ENCODE peak calls at places on chromosome 13, in five cellular contexts. Q is neuronal stem cell, G is mesenchymal stem cell, U is H1, W is trophoblast cell. Z is an unnamed sample.

GRCh38 chr13:76886292-76887061 is at the start of gene KCTD12:
- DNase-seq in G (peak), U (no peak), W (peak), Q (peak), Z (peak)

GRCh38 chr13:76418404-76418803 is 467.8 kb downstream of the KCTD12 start:
- DNase-seq in Q (no peak), W (no peak), G (no peak), U (no peak), Z (no peak)

GRCh38 chr13:99995503-99996176 is 14.1 kb downstream of the ZIC2 start:
- DNase-seq in Q (peak), G (peak), U (no peak), W (no peak), Z (no peak)

GRCh38 chr13:34555988-34556387 is 386.1 kb upstream of the NBEA start:
- DNase-seq in Q (no peak), G (no peak), U (no peak), W (no peak), Z (no peak)

GRCh38 chr13:100673831-100674362 is 698 bp downstream of the TMTC4 start:
- DNase-seq in W (peak), G (peak), Q (peak), U (no peak), Z (no peak)

GRCh38 chr13:66663206-66663605 is 566.9 kb downstream of the PCDH9 start:
- DNase-seq in G (no peak), U (no peak), Q (no peak), W (no peak), Z (no peak)

GRCh38 chr13:38570706-38571105 is 116.2 kb upstream of the FREM2 start:
- DNase-seq in W (no peak), G (no peak), Q (no peak), U (no peak), Z (no peak)

GRCh38 chr13:85313761-85314503 is 485.3 kb downstream of the SLITRK6 start:
- DNase-seq in U (no peak), W (peak), Q (no peak), G (peak), Z (no peak)

GRCh38 chr13:49584771-49585182 is 581 bp downstream of the RCBTB1 start:
- DNase-seq in U (no peak), Q (peak), W (no peak), G (peak), Z (no peak)

GRCh38 chr13:29551214-29551613 is 44.3 kb downstream of the SLC7A1 start:
- DNase-seq in Q (no peak), G (no peak), U (no peak), W (no peak), Z (no peak)

GRCh38 chr13:102687520-102687919 is 7.3 kb downstream of the METTL21C start:
- DNase-seq in G (no peak), W (no peak), Q (no peak), U (no peak), Z (no peak)

GRCh38 chr13:73684286-73684685 is 449.9 kb downstream of the KLF12 start:
- DNase-seq in U (no peak), Q (no peak), W (no peak), G (no peak), Z (no peak)

GRCh38 chr13:30720470-30720869 is 14.9 kb upstream of the ALOX5AP start:
- DNase-seq in G (peak), W (no peak), Q (no peak), U (no peak), Z (no peak)

GRCh38 chr13:48775804-48776203 is 122.1 kb downstream of the CYSLTR2 start:
- DNase-seq in W (peak), Q (no peak), U (no peak), G (peak), Z (no peak)

GRCh38 chr13:106373304-106373988 is 162.0 kb downstream of the EFNB2 start:
- DNase-seq in Q (no peak), W (no peak), U (no peak), G (peak), Z (no peak)

GRCh38 chr13:67369895-67370660 is 139.9 kb upstream of the PCDH9 start:
- DNase-seq in U (no peak), G (peak), W (peak), Q (no peak), Z (no peak)

GRCh38 chr13:28761586-28761985 is 42.8 kb upstream of the SLC46A3 start:
- DNase-seq in W (peak), Q (no peak), U (no peak), G (peak), Z (no peak)

GRCh38 chr13:33213024-33213795 is 72.3 kb downstream of the STARD13 start:
- DNase-seq in W (no peak), G (no peak), Q (no peak), U (no peak), Z (no peak)

GRCh38 chr13:100540621-100541020 is 48.0 kb downstream of the GGACT start:
- DNase-seq in U (peak), Q (no peak), G (peak), W (no peak), Z (no peak)

GRCh38 chr13:96181886-96182285 is 92.0 kb downstream of the HS6ST3 start:
- DNase-seq in G (no peak), Q (no peak), W (no peak), U (no peak), Z (no peak)

GRCh38 chr13:38398810-38399493 is 49.3 kb downstream of the UFM1 start:
- DNase-seq in G (peak), W (peak), U (no peak), Q (no peak), Z (no peak)

GRCh38 chr13:25153736-25154135 is 18.4 kb downstream of the AMER2 start:
- DNase-seq in U (no peak), W (no peak), G (no peak), Q (no peak), Z (no peak)

GRCh38 chr13:33363328-33363727 is 77.8 kb upstream of the STARD13 start:
- DNase-seq in Q (no peak), U (no peak), W (no peak), G (no peak), Z (no peak)

DNA sequence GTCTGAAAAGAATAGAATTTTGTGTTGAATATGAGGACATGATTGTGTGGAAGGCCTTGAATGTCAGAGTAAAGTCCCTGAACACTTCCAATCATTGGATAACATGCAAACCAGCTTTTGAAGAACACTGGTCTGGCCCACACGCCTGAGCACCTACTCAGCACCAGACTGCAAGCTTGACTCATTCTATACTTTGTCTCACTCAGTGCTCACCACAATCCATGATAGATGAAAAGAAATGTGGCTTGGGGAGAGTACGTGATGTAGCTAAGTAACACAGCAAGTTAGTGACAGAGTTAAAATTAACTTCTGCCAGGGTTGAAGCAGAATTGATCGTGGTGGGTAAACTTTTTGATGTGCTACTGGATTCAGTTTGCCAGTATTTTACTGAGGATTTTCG is 12.0 kb downstream of the DLEU7 start:
- DNase-seq in W (no peak), U (no peak), Q (no peak), G (no peak), Z (no peak)
- H2BK12ac ChIP-seq in W (no peak), U (no peak), Q (no peak), G (no peak), Z (no peak)

DNA sequence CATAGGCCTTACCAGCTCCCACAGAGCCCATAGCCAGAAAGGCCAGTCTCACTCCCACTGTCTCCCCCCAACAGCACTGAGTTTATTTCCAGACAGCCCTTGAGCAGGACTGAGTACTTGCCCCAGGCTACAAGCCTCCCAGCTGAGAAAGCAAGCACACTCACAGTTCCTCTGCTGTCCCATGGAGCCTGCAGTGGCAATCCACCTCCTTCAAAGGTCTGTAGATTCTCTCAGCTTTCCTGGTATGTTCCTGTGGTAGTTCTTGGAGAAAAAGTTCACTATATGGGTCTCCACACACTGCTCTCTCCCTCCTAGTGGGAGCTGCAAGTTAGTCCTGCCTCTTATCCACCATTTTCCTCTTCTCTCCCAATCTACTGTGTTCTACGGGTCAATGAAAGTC is 728.7 kb downstream of the DIAPH3 start:
- DNase-seq in Q (no peak), W (no peak), U (no peak), G (no peak), Z (no peak)
- H2BK12ac ChIP-seq in Q (no peak), W (no peak), U (no peak), G (no peak), Z (no peak)

DNA sequence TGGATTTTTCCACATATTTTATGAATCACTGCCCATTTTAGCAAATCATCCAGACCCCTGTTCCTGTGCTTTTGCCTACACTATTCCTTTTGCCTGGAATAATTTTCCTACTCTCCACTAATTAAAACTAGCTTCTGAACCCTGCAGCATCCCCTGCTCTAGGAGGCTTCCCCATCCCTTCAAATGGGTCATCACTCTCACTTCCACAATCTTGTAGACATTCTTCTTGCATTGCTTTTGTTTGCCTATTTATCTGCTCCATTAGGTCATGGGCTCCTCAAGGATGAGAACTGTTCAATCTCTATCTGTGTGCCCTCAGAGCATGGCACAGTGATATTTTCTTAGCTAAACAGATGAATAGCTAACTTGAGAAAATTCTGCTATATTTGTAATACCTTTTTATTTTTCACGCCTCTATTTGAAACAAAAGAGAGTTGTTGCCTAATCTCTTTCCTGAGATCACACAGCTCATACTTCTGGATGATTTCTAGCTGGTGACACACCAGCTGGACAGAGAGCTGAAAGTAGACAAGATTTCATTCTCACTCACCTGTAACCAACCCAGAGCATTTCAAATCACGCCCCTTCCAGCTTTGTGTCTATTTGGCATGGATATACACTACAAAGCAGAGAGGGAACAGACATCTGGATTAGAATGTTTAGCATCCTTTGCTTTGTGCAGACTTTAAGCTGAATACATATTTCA is 466.0 kb downstream of the FOXO1 start:
- DNase-seq in W (no peak), Q (no peak), G (no peak), U (no peak), Z (no peak)
- H2BK12ac ChIP-seq in W (no peak), Q (no peak), G (no peak), U (no peak), Z (no peak)

GRCh38 chr13:109939105-109939504 is 152.7 kb upstream of the IRS2 start:
- DNase-seq in W (no peak), Q (no peak), U (no peak), G (no peak), Z (no peak)
- H2BK12ac ChIP-seq in W (no peak), Q (no peak), U (no peak), G (no peak), Z (no peak)

GRCh38 chr13:113939129-113939904 is 34.6 kb downstream of the C13orf46 start:
- DNase-seq in W (no peak), Q (no peak), G (no peak), U (no peak), Z (no peak)
- H2BK12ac ChIP-seq in W (no peak), Q (peak), G (no peak), U (no peak), Z (no peak)

GRCh38 chr13:43203781-43204180 is 180.4 kb downstream of the DNAJC15 start:
- DNase-seq in W (no peak), G (no peak), U (no peak), Q (no peak), Z (no peak)

GRCh38 chr13:43200736-43201135 is 177.3 kb downstream of the DNAJC15 start:
- DNase-seq in U (no peak), G (no peak), W (peak), Q (no peak), Z (no peak)

GRCh38 chr13:43206858-43207257 is 183.5 kb downstream of the DNAJC15 start:
- DNase-seq in G (no peak), W (no peak), Q (no peak), U (no peak), Z (no peak)

GRCh38 chr13:43204591-43204990 is 181.2 kb downstream of the DNAJC15 start:
- DNase-seq in G (no peak), W (no peak), Q (no peak), U (no peak), Z (no peak)

DNA sequence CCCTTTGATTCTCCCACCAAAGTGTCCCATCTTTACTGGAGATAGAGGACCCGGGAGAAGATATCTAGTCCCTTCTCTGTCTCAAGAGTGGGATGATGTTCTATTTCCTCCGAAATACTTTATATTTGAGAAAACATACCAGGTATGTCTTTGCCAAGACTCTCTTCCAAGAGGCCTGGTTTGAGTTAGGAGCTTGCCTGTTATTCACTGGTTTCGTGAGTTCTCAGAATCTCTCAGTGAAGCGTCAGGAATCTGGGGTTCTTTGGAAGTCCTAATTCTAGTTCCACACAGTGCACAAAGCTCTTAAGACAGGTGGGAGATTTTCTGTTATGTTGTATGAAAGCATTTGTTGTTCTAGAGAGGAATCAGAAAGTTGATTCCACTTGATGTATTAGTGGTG is 182.0 kb downstream of the DNAJC15 start:
- DNase-seq in U (no peak), G (no peak), W (no peak), Q (no peak), Z (no peak)
- H2BK12ac ChIP-seq in U (no peak), G (no peak), W (no peak), Q (no peak), Z (no peak)

GRCh38 chr13:98468352-98468751 is 108.6 kb downstream of the STK24 start:
- DNase-seq in G (no peak), U (no peak), Q (no peak), W (no peak), Z (no peak)
- H2BK12ac ChIP-seq in G (no peak), U (no peak), Q (no peak), W (no peak), Z (no peak)